ENCODE peak calls at places on chromosomes 16 and 17, in four cellular contexts. C is HEK293T; M is naive thymus-derived CD8-positive, alpha-beta T cell; B is ascending aorta. E is an unnamed sample.

GRCh38 chr17:39887078-39887477 is 19.1 kb downstream of the ZPBP2 start:
- DNase-seq in B (no peak), M (no peak), C (no peak), E (no peak)

GRCh38 chr17:66747561-66748275 is 87.2 kb upstream of the CACNG5 start:
- DNase-seq in M (no peak), C (no peak), B (no peak), E (no peak)

GRCh38 chr16:23302045-23302956 is at the start of gene SCNN1B:
- DNase-seq in C (peak; percentile 39), M (no peak), B (no peak), E (peak; percentile 37)

GRCh38 chr17:42203354-42203753 is 9.1 kb upstream of the GHDC start:
- DNase-seq in B (no peak), C (no peak), M (no peak), E (no peak)

GRCh38 chr17:15456972-15457722 is 10.3 kb downstream of the CDRT4 start:
- DNase-seq in B (peak; percentile 79), C (no peak), M (no peak), E (peak; percentile 76)

GRCh38 chr16:46832757-46833464 is 1.9 kb upstream of the C16orf87 start:
- DNase-seq in C (no peak), B (no peak), M (no peak), E (no peak)

GRCh38 chr17:1001640-1002411 is 4.9 kb downstream of the TIMM22 start:
- DNase-seq in B (peak; percentile 82), M (no peak), C (no peak), E (peak; percentile 47)

GRCh38 chr17:7056386-7056785 is 12.5 kb upstream of the SLC16A11 start:
- DNase-seq in M (no peak), B (no peak), C (no peak), E (no peak)

E was measured in left ventricle myocardium superior.